ENCODE peak calls at places on chromosomes 16 and 17, in seven cellular contexts. X, Z, W, U, P, V and K are unnamed samples.

GRCh38 chr17:21525464-21526130 is 149.4 kb downstream of the KCNJ12 start:
- DNase-seq in X (no peak), Z (no peak), W (no peak), U (no peak), P (no peak), V (no peak), K (no peak)

GRCh38 chr16:67021321-67021720 is 7.6 kb upstream of the CBFB start:
- DNase-seq in X (no peak), Z (no peak), W (no peak), U (peak), P (no peak), V (no peak), K (no peak)

GRCh38 chr17:81961554-81962498 is 839 bp upstream of the NOTUM start:
- DNase-seq in X (no peak), Z (no peak), W (no peak), U (no peak), P (peak), V (no peak), K (no peak)

GRCh38 chr17:20825539-20825938 is 217.3 kb downstream of the USP22 start:
- DNase-seq in X (no peak), Z (no peak), W (no peak), U (no peak), P (no peak), V (no peak), K (no peak)

GRCh38 chr17:8176998-8177731 is 985 bp upstream of the TMEM107 start:
- DNase-seq in X (no peak), Z (no peak), W (no peak), U (no peak), P (no peak), V (no peak), K (no peak)

GRCh38 chr17:74573169-74573568 is 5.9 kb upstream of the CD300H start:
- DNase-seq in X (no peak), Z (no peak), W (no peak), U (no peak), P (no peak), V (no peak), K (no peak)

GRCh38 chr16:75591001-75591852 is 25.0 kb downstream of the GABARAPL2 start:
- DNase-seq in X (peak), Z (no peak), W (peak), U (peak), P (no peak), V (peak), K (no peak)

GRCh38 chr16:70457446-70457845 is 3.1 kb downstream of the FCSK start:
- DNase-seq in X (no peak), Z (no peak), W (no peak), U (no peak), P (no peak), V (no peak), K (no peak)

GRCh38 chr17:43736389-43736788 is 22.2 kb downstream of the SOST start:
- DNase-seq in X (no peak), Z (no peak), W (no peak), U (no peak), P (no peak), V (no peak), K (no peak)

GRCh38 chr16:68408967-68409366 is 39.3 kb downstream of the SMPD3 start:
- DNase-seq in X (no peak), Z (no peak), W (no peak), U (no peak), P (no peak), V (no peak), K (no peak)

GRCh38 chr17:4514779-4515178 is 16.1 kb downstream of the SPNS2 start:
- DNase-seq in X (no peak), Z (no peak), W (no peak), U (no peak), P (no peak), V (no peak), K (no peak)

GRCh38 chr16:85327731-85328664 is 215.7 kb upstream of the CIBAR2 start:
- DNase-seq in X (no peak), Z (peak), W (no peak), U (no peak), P (peak), V (no peak), K (no peak)

GRCh38 chr17:19243838-19244237 is 6.7 kb downstream of the EPN2 start:
- DNase-seq in X (no peak), Z (no peak), W (no peak), U (no peak), P (no peak), V (no peak), K (no peak)

GRCh38 chr17:66406701-66407644 is 104.6 kb downstream of the PRKCA start:
- DNase-seq in X (no peak), Z (no peak), W (no peak), U (no peak), P (no peak), V (no peak), K (no peak)

GRCh38 chr16:52071101-52071500 is 475.8 kb downstream of the TOX3 start:
- DNase-seq in X (no peak), Z (no peak), W (no peak), U (no peak), P (no peak), V (no peak), K (no peak)

GRCh38 chr17:80889897-80890550 is 101.6 kb upstream of the CHMP6 start:
- DNase-seq in X (no peak), Z (no peak), W (no peak), U (no peak), P (no peak), V (no peak), K (no peak)

GRCh38 chr16:22397459-22397858 is 23.0 kb upstream of the CDR2 start:
- DNase-seq in X (no peak), Z (no peak), W (no peak), U (no peak), P (no peak), V (peak), K (no peak)

GRCh38 chr17:51263001-51263400 is 2.7 kb downstream of the UTP18 start:
- DNase-seq in X (no peak), Z (no peak), W (no peak), U (no peak), P (no peak), V (no peak), K (no peak)

GRCh38 chr17:80649200-80649644 is 104.6 kb downstream of the RPTOR start:
- DNase-seq in X (no peak), Z (no peak), W (no peak), U (no peak), P (no peak), V (no peak), K (no peak)

GRCh38 chr17:58344791-58345157 is 7.2 kb downstream of the SUPT4H1 start:
- DNase-seq in X (no peak), Z (no peak), W (no peak), U (no peak), P (no peak), V (no peak), K (no peak)

GRCh38 chr16:4214215-4214621 is 27.7 kb downstream of the SRL start:
- DNase-seq in X (no peak), Z (no peak), W (no peak), U (peak), P (no peak), V (peak), K (no peak)

GRCh38 chr16:5502467-5502869 is 404.9 kb upstream of the EEF2KMT start:
- DNase-seq in X (no peak), Z (peak), W (no peak), U (peak), P (peak), V (no peak), K (no peak)

GRCh38 chr17:74715144-74715543 is 2.4 kb upstream of the CD300LF start:
- DNase-seq in X (no peak), Z (no peak), W (no peak), U (no peak), P (no peak), V (no peak), K (no peak)

GRCh38 chr16:526181-527014 is 1.1 kb upstream of the CAPN15 start:
- DNase-seq in X (peak), Z (no peak), W (no peak), U (peak), P (peak), V (peak), K (no peak)

GRCh38 chr17:71338396-71338795 is 782.4 kb upstream of the SOX9 start:
- DNase-seq in X (no peak), Z (no peak), W (no peak), U (no peak), P (no peak), V (peak), K (no peak)

GRCh38 chr17:20214807-20215206 is 205.6 kb downstream of the SPECC1 start:
- DNase-seq in X (no peak), Z (no peak), W (no peak), U (no peak), P (no peak), V (no peak), K (no peak)

GRCh38 chr17:71118039-71118438 is 948.7 kb downstream of the KCNJ2 start:
- DNase-seq in X (no peak), Z (peak), W (no peak), U (no peak), P (no peak), V (peak), K (no peak)

GRCh38 chr17:63140255-63140654 is 174.2 kb downstream of the TANC2 start:
- DNase-seq in X (no peak), Z (no peak), W (peak), U (peak), P (no peak), V (peak), K (peak)

DNA sequence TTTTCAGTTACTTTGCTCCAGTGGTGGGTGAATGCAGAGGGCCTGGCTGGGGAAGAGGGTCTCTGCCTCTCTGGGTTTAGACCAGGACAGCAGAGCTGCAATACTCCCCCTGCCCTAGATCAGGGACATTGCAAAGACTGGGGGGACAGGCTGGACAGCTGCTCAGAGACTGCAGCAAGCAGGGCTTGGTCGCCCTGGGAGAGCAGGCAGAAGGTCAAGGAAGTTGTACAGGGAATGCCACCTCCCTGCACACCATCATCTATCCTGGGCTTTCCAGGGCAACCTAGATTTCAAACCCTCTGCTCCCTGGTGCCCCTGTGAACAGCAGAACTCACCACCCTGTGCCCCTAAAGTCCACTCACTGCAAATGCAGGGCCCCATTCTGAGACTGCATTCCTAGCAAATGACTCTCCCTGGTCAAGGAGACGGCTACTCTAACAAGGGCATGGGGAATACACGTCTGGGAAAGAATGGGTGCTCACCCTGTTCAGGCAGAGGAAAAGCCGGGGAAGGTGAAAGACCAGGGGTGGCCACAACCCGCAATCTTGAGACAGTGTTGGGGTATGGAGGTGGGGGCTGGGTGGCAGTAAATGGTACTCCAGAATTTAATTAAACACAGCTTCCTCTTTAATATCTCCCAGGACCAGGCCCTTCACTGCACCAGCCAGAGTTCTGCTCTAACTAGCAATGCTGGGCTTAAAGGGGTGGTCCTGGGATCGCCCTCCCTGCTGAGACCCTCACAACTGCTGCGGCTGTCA is 1.0 kb downstream of the KIFC3 start:
- DNase-seq in X (no peak), Z (no peak), W (no peak), U (no peak), P (no peak), V (peak), K (no peak)
- TF ChIP-seq CTCF in X (no peak), Z (no peak), W (no peak), U (no peak), P (no peak), V (no peak), K (no peak)

GRCh38 chr16:72787519-72788268 is 260.2 kb downstream of the ZFHX3 start:
- DNase-seq in X (peak), Z (peak), W (peak), U (peak), P (peak), V (peak), K (peak)
- TF ChIP-seq CTCF in X (no peak), Z (no peak), W (no peak), U (no peak), P (no peak), V (no peak), K (no peak)

GRCh38 chr17:78884876-78885667 is 17.9 kb downstream of the CEP295NL start:
- DNase-seq in X (no peak), Z (no peak), W (no peak), U (no peak), P (no peak), V (no peak), K (no peak)

GRCh38 chr17:78883090-78883532 is 19.9 kb downstream of the CEP295NL start:
- DNase-seq in X (peak), Z (no peak), W (peak), U (peak), P (no peak), V (peak), K (peak)

GRCh38 chr17:78882546-78883089 is 20.4 kb downstream of the CEP295NL start:
- DNase-seq in X (no peak), Z (no peak), W (no peak), U (no peak), P (no peak), V (no peak), K (peak)

GRCh38 chr17:78884148-78884870 is 18.7 kb downstream of the CEP295NL start:
- DNase-seq in X (no peak), Z (no peak), W (peak), U (no peak), P (no peak), V (no peak), K (no peak)

DNA sequence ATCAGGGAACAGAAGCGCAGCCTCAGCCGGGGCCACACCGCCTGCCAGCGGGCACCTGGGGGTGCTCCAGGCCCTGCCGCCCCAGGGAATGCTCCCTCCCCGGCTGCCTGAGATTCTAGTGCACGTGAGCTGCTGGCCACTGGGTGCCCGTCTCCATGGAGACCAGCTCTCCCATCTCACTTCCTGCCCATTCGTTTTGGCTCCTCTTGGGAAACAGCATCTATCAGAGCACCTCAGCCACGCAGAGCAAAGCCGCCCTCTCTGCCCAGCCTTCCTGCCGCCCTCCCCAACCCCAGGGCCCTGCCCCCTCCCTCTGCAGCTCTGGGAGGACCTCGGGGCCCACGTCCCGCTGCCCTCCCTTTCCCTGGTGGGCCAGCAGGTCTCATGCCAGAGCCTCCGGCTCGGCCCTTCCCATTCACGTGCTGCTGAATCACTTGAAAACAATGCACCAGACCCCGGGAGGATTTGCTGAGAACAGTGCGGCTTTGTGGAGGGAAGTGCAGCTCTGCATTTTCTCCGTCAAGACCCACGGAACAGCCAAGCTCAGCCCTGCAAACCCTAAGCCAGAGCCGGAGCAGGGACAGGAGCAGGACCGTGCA is 19.4 kb downstream of the CEP295NL start:
- DNase-seq in X (peak), Z (peak), W (peak), U (peak), P (peak), V (peak), K (peak)
- TF ChIP-seq CTCF in X (peak), Z (no peak), W (no peak), U (peak), P (no peak), V (no peak), K (peak)

DNA sequence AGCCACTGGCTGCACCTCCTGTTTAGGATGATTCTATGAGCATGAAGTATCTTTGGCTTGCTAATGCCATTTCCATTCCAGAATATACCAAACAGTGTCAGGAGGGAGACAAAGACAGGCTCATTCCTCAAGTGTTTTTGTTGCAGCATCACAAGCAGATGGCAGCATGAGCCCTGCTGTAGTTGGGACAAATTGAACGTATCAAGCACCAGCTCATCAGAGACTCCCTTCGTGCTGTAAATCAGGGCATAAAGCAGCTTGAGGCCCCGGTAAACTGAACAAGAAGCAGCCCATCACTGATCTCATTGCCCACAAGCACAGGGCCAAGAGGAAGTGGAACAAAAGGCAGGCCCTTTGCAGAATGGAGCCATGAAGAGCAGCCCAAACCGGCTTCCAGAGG is 45.8 kb upstream of the HS3ST3A1 start:
- DNase-seq in X (no peak), Z (no peak), W (no peak), U (no peak), P (no peak), V (peak), K (no peak)
- TF ChIP-seq CTCF in X (no peak), Z (no peak), W (no peak), U (no peak), P (no peak), V (no peak), K (no peak)

GRCh38 chr17:30588798-30589247 is 111.6 kb downstream of the GOSR1 start:
- DNase-seq in X (no peak), Z (no peak), W (no peak), U (no peak), P (no peak), V (no peak), K (no peak)
- TF ChIP-seq CTCF in X (no peak), Z (no peak), W (no peak), U (no peak), P (no peak), V (no peak), K (no peak)

DNA sequence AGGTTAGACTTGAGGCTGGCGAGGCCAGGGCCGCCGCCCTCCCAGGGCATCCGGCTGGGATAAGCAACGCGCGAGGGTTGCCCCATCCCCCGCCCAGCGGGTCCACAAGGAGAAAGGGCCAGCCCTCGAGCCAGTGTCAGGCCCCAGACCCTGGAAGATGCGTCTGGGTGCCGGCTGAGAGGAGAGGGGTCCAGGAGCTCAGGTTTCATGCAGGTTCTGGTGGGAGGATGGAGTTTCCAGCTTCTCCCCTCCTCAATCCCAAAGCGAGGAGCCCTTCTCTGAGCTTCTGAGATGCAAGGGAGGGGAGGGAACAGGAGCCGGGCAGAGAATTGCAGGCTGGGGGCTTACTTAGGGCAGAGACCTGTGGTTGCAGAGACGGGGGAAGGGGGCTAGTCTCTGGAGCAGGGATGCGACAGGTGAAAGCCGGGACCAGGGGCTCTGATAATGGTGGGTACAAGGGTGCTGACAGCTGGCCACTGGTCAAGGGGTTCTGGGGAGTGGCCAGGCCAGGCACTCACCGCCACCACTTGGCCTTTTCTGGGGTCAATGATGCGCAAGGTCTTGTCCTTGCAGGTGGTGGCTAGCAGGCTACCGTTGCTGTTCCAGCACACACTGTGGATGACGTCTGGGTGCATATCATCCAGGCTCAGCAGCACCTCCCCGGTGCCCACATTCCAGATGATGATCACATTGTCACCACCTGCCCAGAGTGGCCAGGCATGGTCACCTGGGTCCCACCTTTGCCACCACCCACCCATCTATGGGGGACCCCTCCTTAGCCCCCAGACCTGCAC is 4.2 kb downstream of the CORO6 start:
- DNase-seq in X (no peak), Z (no peak), W (no peak), U (no peak), P (no peak), V (no peak), K (no peak)
- TF ChIP-seq CTCF in X (peak), Z (no peak), W (no peak), U (no peak), P (no peak), V (no peak), K (peak)

GRCh38 chr17:5741810-5742209 is 157.5 kb upstream of the NLRP1 start:
- DNase-seq in X (peak), Z (no peak), W (no peak), U (no peak), P (no peak), V (no peak), K (no peak)
- TF ChIP-seq CTCF in X (no peak), Z (no peak), W (no peak), U (no peak), P (no peak), V (no peak), K (no peak)